ENCODE peak calls at places on chromosomes 13 and 19, in seven cellular contexts. S is CD8-positive, alpha-beta T cell; V is GDM1; L is foreskin fibroblast; R is GM04503; P is EL; K is HFFc6. A is an unnamed sample.

GRCh38 chr19:17953869-17954268 is 13.0 kb upstream of the KCNN1 start:
- DNase-seq in S (no peak), V (no peak), L (no peak), R (no peak), P (no peak), K (no peak), A (no peak)

GRCh38 chr13:45846681-45847080 is 4.9 kb downstream of the SIAH3 start:
- DNase-seq in S (no peak), V (no peak), L (no peak), R (no peak), P (no peak), K (no peak), A (no peak)

GRCh38 chr13:74289861-74290260 is 155.7 kb upstream of the KLF12 start:
- DNase-seq in S (no peak), V (no peak), L (no peak), R (no peak), P (no peak), K (no peak), A (no peak)

GRCh38 chr13:109881347-109881725 is 95.0 kb upstream of the IRS2 start:
- DNase-seq in S (no peak), V (no peak), L (no peak), R (no peak), P (no peak), K (no peak), A (no peak)

GRCh38 chr13:93624371-93624777 is 397.8 kb downstream of the GPC6 start:
- DNase-seq in S (no peak), V (no peak), L (no peak), R (no peak), P (no peak), K (no peak), A (no peak)

GRCh38 chr13:20174656-20175405 is 14.0 kb upstream of the GJA3 start:
- DNase-seq in S (no peak), V (peak), L (peak), R (peak), P (peak), K (peak), A (no peak)

GRCh38 chr19:9362905-9363304 is at the start of gene ZNF177:
- DNase-seq in S (no peak), V (no peak), L (peak), R (no peak), P (peak), K (no peak), A (no peak)

GRCh38 chr19:48724796-48725753 is 5.5 kb upstream of the MAMSTR start:
- DNase-seq in S (no peak), V (peak), L (peak), R (peak), P (peak), K (peak), A (no peak)

GRCh38 chr19:55654833-55655647 is at the start of gene U2AF2:
- DNase-seq in S (peak), V (peak), L (peak), R (no peak), P (peak), K (peak), A (peak)

GRCh38 chr19:11264452-11265176 is 2.3 kb upstream of the DOCK6 start:
- DNase-seq in S (no peak), V (no peak), L (no peak), R (no peak), P (no peak), K (no peak), A (no peak)

GRCh38 chr19:54364775-54365257 is at the start of gene LAIR1:
- DNase-seq in S (no peak), V (peak), L (no peak), R (no peak), P (no peak), K (no peak), A (peak)

GRCh38 chr13:97125810-97126738 is 96.1 kb upstream of the MBNL2 start:
- DNase-seq in S (no peak), V (no peak), L (peak), R (no peak), P (peak), K (peak), A (no peak)

GRCh38 chr13:79830945-79831344 is 350.0 kb downstream of the NDFIP2 start:
- DNase-seq in S (no peak), V (no peak), L (no peak), R (no peak), P (no peak), K (no peak), A (no peak)

GRCh38 chr13:113001251-113002140 is 32.5 kb downstream of the MCF2L start:
- DNase-seq in S (no peak), V (no peak), L (peak), R (no peak), P (peak), K (no peak), A (no peak)

GRCh38 chr19:56193981-56194380 is 3.6 kb downstream of the ZSCAN5B start:
- DNase-seq in S (no peak), V (no peak), L (no peak), R (no peak), P (no peak), K (no peak), A (no peak)

GRCh38 chr19:47498561-47498960 is 14.5 kb upstream of the KPTN start:
- DNase-seq in S (no peak), V (no peak), L (no peak), R (no peak), P (no peak), K (no peak), A (no peak)

GRCh38 chr13:52118595-52118994 is 10.3 kb downstream of the NEK5 start:
- DNase-seq in S (no peak), V (no peak), L (no peak), R (no peak), P (no peak), K (no peak), A (no peak)

GRCh38 chr13:67443901-67444300 is 213.8 kb upstream of the PCDH9 start:
- DNase-seq in S (no peak), V (no peak), L (no peak), R (no peak), P (no peak), K (no peak), A (no peak)

GRCh38 chr13:103039183-103039582 is 27.0 kb downstream of the SLC10A2 start:
- DNase-seq in S (no peak), V (no peak), L (no peak), R (no peak), P (no peak), K (no peak), A (no peak)

GRCh38 chr13:84446972-84447700 is 564.9 kb upstream of the SLITRK1 start:
- DNase-seq in S (no peak), V (no peak), L (peak), R (no peak), P (peak), K (peak), A (peak)

GRCh38 chr13:28485097-28485496 is 9.8 kb downstream of the FLT1 start:
- DNase-seq in S (no peak), V (no peak), L (no peak), R (no peak), P (no peak), K (no peak), A (no peak)

GRCh38 chr13:95471960-95472359 is 80.6 kb upstream of the CLDN10 start:
- DNase-seq in S (no peak), V (no peak), L (no peak), R (no peak), P (no peak), K (no peak), A (no peak)

GRCh38 chr19:20503536-20503935 is 62.0 kb downstream of the ZNF737 start:
- DNase-seq in S (no peak), V (no peak), L (peak), R (peak), P (peak), K (peak), A (no peak)

GRCh38 chr19:8610928-8611284 is 391 bp upstream of the ADAMTS10 start:
- DNase-seq in S (no peak), V (no peak), L (no peak), R (no peak), P (no peak), K (no peak), A (no peak)

GRCh38 chr13:30880756-30881155 is 25.3 kb upstream of the MEDAG start:
- DNase-seq in S (no peak), V (no peak), L (peak), R (peak), P (peak), K (peak), A (no peak)

GRCh38 chr19:34145741-34146202 is 26.5 kb upstream of the LSM14A start:
- DNase-seq in S (peak), V (peak), L (peak), R (no peak), P (peak), K (peak), A (no peak)

GRCh38 chr13:53004605-53005004 is 24.0 kb upstream of the OLFM4 start:
- DNase-seq in S (no peak), V (no peak), L (no peak), R (no peak), P (no peak), K (no peak), A (no peak)

GRCh38 chr19:16061943-16062342 is 14.4 kb upstream of the TPM4 start:
- DNase-seq in S (no peak), V (no peak), L (no peak), R (no peak), P (no peak), K (no peak), A (no peak)